ENCODE peak calls at places on chromosomes 6 and 20, in five cellular contexts. N is left lung, E is OCI-LY7, B is left ventricle myocardium inferior, C is kidney. M is an unnamed sample.

GRCh38 chr6:111871207-111871606 is 2.0 kb downstream of the FYN start:
- DNase-seq in N (no peak), E (peak; percentile 48), B (no peak), C (no peak), M (no peak)

GRCh38 chr20:32017711-32018251 is 7.5 kb downstream of the CCM2L start:
- DNase-seq in N (no peak), E (peak; percentile 79), B (no peak), C (peak; percentile 81), M (peak; percentile 79)

GRCh38 chr6:170108890-170109587 is 181.8 kb downstream of the DLL1 start:
- DNase-seq in N (no peak), E (no peak), B (peak; percentile 2), C (peak; percentile 12), M (no peak)

GRCh38 chr6:153032255-153032882 is 29.9 kb upstream of the MTRF1L start:
- DNase-seq in N (no peak), E (peak; percentile 23), B (no peak), C (no peak), M (no peak)

GRCh38 chr6:112087136-112087908 is at the start of the genes FAM229B and TUBE1:
- DNase-seq in N (peak; percentile 95), E (peak; percentile 97), B (peak; percentile 90), C (peak; percentile 96), M (peak; percentile 92)

GRCh38 chr6:28747631-28748157 is 176.1 kb downstream of the TRIM27 start:
- DNase-seq in N (no peak), E (no peak), B (no peak), C (no peak), M (no peak)

GRCh38 chr6:158717341-158718328 is 67.8 kb downstream of the SYTL3 start:
- DNase-seq in N (no peak), E (peak; percentile 70), B (no peak), C (no peak), M (no peak)

GRCh38 chr20:4788314-4788713 is 66.6 kb downstream of the PRND start:
- DNase-seq in N (no peak), E (no peak), B (no peak), C (no peak), M (no peak)

GRCh38 chr6:78966542-78966941 is 99.2 kb downstream of the IRAK1BP1 start:
- DNase-seq in N (no peak), E (no peak), B (no peak), C (no peak), M (no peak)

GRCh38 chr6:151493495-151494234 is at the start of gene CCDC170:
- DNase-seq in N (peak; percentile 76), E (no peak), B (peak; percentile 53), C (peak; percentile 80), M (no peak)

GRCh38 chr6:119077643-119078448 is 618 bp downstream of the FAM184A start:
- DNase-seq in N (peak; percentile 36), E (no peak), B (no peak), C (peak; percentile 78), M (peak; percentile 53)

GRCh38 chr6:147441751-147442150 is 66.7 kb upstream of the SAMD5 start:
- DNase-seq in N (no peak), E (no peak), B (no peak), C (no peak), M (no peak)

GRCh38 chr6:90375681-90376439 is 79.2 kb upstream of the BACH2 start:
- DNase-seq in N (peak; percentile 35), E (peak; percentile 97), B (no peak), C (peak; percentile 75), M (no peak)

GRCh38 chr20:19688031-19688806 is 69.8 kb upstream of the RIN2 start:
- DNase-seq in N (peak; percentile 67), E (no peak), B (peak; percentile 80), C (peak; percentile 93), M (peak; percentile 80)

GRCh38 chr6:14763139-14763538 is 482.7 kb upstream of the JARID2 start:
- DNase-seq in N (no peak), E (no peak), B (no peak), C (no peak), M (no peak)

GRCh38 chr20:61353261-61353995 is 101.4 kb downstream of the CDH4 start:
- DNase-seq in N (no peak), E (no peak), B (no peak), C (no peak), M (no peak)

GRCh38 chr20:16135630-16136029 is 437.6 kb downstream of the KIF16B start:
- DNase-seq in N (no peak), E (no peak), B (no peak), C (no peak), M (no peak)

GRCh38 chr6:141593311-141593710 is 539.4 kb upstream of the GJE1 start:
- DNase-seq in N (no peak), E (no peak), B (no peak), C (no peak), M (no peak)

GRCh38 chr6:144758602-144759001 is 473.5 kb downstream of the UTRN start:
- DNase-seq in N (no peak), E (no peak), B (no peak), C (no peak), M (no peak)

GRCh38 chr6:129356129-129356528 is 353.8 kb downstream of the ARHGAP18 start:
- DNase-seq in N (no peak), E (no peak), B (no peak), C (no peak), M (no peak)

GRCh38 chr6:31042801-31043200 is 32.5 kb downstream of the MUC22 start:
- DNase-seq in N (peak; percentile 43), E (no peak), B (peak; percentile 23), C (no peak), M (no peak)

GRCh38 chr6:26594730-26595632 is 1.8 kb upstream of the ABT1 start:
- DNase-seq in N (no peak), E (no peak), B (no peak), C (no peak), M (no peak)

GRCh38 chr6:90044833-90045337 is 150.6 kb downstream of the GJA10 start:
- DNase-seq in N (no peak), E (no peak), B (no peak), C (no peak), M (no peak)

GRCh38 chr20:45136911-45137310 is 12.6 kb upstream of the WFDC12 start:
- DNase-seq in N (no peak), E (no peak), B (no peak), C (no peak), M (no peak)

GRCh38 chr6:9834233-9834632 is 580.6 kb downstream of the TFAP2A start:
- DNase-seq in N (no peak), E (no peak), B (no peak), C (no peak), M (no peak)

GRCh38 chr6:82085701-82086100 is 161.8 kb downstream of the IBTK start:
- DNase-seq in N (no peak), E (no peak), B (no peak), C (no peak), M (no peak)

GRCh38 chr6:46015119-46015968 is at the start of gene CLIC5:
- DNase-seq in N (peak; percentile 46), E (no peak), B (peak; percentile 77), C (peak; percentile 76), M (no peak)

GRCh38 chr6:131519670-131520436 is 53.2 kb upstream of the ARG1 start:
- DNase-seq in N (no peak), E (peak; percentile 69), B (no peak), C (no peak), M (no peak)

GRCh38 chr20:47224300-47224791 is 132.2 kb downstream of the ZMYND8 start:
- DNase-seq in N (no peak), E (no peak), B (no peak), C (no peak), M (no peak)

GRCh38 chr6:66865771-66866170 is 1158.7 kb upstream of the EYS start:
- DNase-seq in N (no peak), E (no peak), B (no peak), C (no peak), M (no peak)

GRCh38 chr20:58650181-58650775 is 805 bp upstream of the STX16 start:
- DNase-seq in N (peak; percentile 44), E (no peak), B (peak; percentile 29), C (no peak), M (no peak)

GRCh38 chr6:40165036-40165709 is 230.9 kb upstream of the MOCS1 start:
- DNase-seq in N (no peak), E (no peak), B (no peak), C (no peak), M (no peak)

GRCh38 chr20:37395921-37396519 is 50.1 kb downstream of the SRC start:
- DNase-seq in N (no peak), E (no peak), B (peak; percentile 62), C (peak; percentile 68), M (no peak)

GRCh38 chr6:130252527-130253237 is 29.9 kb upstream of the SAMD3 start:
- DNase-seq in N (no peak), E (no peak), B (no peak), C (no peak), M (no peak)

DNA sequence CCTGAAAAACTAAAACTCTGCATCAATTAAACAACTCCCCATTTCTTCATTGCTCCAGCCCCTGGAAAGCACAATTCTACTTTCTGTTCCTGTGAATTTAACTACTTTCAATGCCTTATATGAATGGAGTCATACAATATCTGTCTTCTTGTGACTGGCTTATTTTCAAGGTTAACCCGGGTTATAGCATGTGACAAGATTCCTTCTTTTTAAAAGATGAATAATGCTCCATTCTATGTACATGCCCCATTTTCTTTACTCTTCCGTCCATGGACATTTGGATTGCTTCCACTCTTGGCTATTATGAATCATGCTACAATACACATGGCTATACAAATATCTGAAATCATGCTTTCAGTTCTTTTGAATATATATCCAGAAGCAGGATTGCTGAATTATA is 334.9 kb upstream of the ID4 start:
- DNase-seq in N (no peak), E (no peak), B (no peak), C (no peak), M (no peak)
- TF ChIP-seq CTCF in N (no peak), E (no peak), B (no peak), C (no peak), M (no peak)

DNA sequence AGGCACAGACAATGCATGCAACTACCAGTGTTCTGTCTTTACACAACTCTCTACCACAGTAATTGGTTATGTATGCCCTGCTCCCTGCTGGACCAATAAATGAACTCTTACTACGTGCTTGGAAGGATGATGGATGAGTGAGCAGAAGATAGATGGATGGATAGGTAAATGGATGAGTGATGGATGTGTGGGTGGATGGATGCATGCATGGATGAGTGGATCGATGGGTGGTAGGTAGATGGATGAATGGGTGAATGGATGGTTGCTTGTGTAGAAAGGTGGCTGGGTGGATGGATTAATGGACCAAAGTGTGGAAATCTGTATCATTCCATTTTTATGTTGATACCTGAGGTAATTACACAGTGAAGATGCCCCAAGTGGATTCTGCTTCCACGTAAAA is 10.1 kb upstream of the TRAM2 start:
- DNase-seq in N (no peak), E (no peak), B (no peak), C (no peak), M (no peak)
- TF ChIP-seq CTCF in N (no peak), E (no peak), B (no peak), C (no peak), M (no peak)

DNA sequence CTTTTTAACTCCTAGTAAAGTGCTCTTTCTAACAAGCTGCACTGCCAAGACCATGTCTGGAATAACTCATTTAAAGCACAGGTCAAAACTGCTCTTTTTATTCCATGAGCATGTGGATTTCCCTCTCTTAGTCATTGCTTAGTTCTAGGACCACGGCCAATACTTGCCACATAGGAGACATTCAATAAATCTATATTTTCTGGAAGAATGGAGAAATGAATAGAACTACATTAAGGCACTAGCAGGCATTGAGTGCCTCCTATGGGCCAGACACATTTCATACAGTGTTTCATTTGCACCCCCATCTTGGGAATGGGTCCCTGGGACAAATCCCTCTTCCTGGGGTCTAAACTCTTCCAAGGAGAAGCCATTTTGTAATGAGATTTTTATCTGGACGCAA is 552.8 kb upstream of the CITED2 start:
- DNase-seq in N (no peak), E (no peak), B (no peak), C (no peak), M (no peak)
- TF ChIP-seq CTCF in N (peak; percentile 10), E (peak; percentile 27), B (no peak), C (no peak), M (no peak)

GRCh38 chr6:43174263-43175112 is 3.4 kb downstream of the SRF start:
- DNase-seq in N (peak; percentile 99), E (peak; percentile 97), B (peak; percentile 95), C (peak; percentile 99), M (peak; percentile 98)
- TF ChIP-seq CTCF in N (no peak), E (no peak), B (peak; percentile 45), C (peak; percentile 13), M (peak; percentile 57)

M was measured in dorsolateral prefrontal cortex.